ENCODE peak calls at places on chromosomes 4 and X, in five cellular contexts. One of them, this sample, is unnamed.

GRCh38 chr4:67393699-67394281 is 151.5 kb downstream of the CENPC start:
- DNase-seq in PC-3: peak; percentile 78
- DNase-seq in HepG2: peak; percentile 15
- DNase-seq in HCT116: peak; percentile 29
- DNase-seq in mammary epithelial cell: peak; percentile 1
- DNase-seq in this sample: no peak

GRCh38 chrX:153405426-153405825 is 4.3 kb upstream of the PNMA6E start:
- DNase-seq in PC-3: no peak
- DNase-seq in HepG2: no peak
- DNase-seq in HCT116: no peak
- DNase-seq in mammary epithelial cell: no peak
- DNase-seq in this sample: no peak

GRCh38 chr4:107531927-107532326 is 188.1 kb downstream of the PAPSS1 start:
- DNase-seq in PC-3: no peak
- DNase-seq in HepG2: no peak
- DNase-seq in HCT116: no peak
- DNase-seq in mammary epithelial cell: no peak
- DNase-seq in this sample: no peak

GRCh38 chrX:134453631-134454030 is 6.3 kb upstream of the HPRT1 start:
- DNase-seq in PC-3: no peak
- DNase-seq in HepG2: no peak
- DNase-seq in HCT116: no peak
- DNase-seq in mammary epithelial cell: no peak
- DNase-seq in this sample: no peak

GRCh38 chr4:180840142-180840541 is 1403.1 kb upstream of the TENM3 start:
- DNase-seq in PC-3: no peak
- DNase-seq in HepG2: no peak
- DNase-seq in HCT116: no peak
- DNase-seq in mammary epithelial cell: no peak
- DNase-seq in this sample: no peak

GRCh38 chrX:54182864-54183613 is at the start of gene FAM120C:
- DNase-seq in PC-3: peak; percentile 71
- DNase-seq in HepG2: peak; percentile 51
- DNase-seq in HCT116: peak; percentile 56
- DNase-seq in mammary epithelial cell: peak; percentile 62
- DNase-seq in this sample: no peak

GRCh38 chr4:74757136-74757535 is 37.2 kb downstream of the BTC start:
- DNase-seq in PC-3: no peak
- DNase-seq in HepG2: no peak
- DNase-seq in HCT116: no peak
- DNase-seq in mammary epithelial cell: no peak
- DNase-seq in this sample: no peak

GRCh38 chr4:20251796-20252655 is at the start of gene SLIT2:
- DNase-seq in PC-3: peak; percentile 82
- DNase-seq in HepG2: peak; percentile 47
- DNase-seq in HCT116: peak; percentile 24
- DNase-seq in mammary epithelial cell: peak; percentile 55
- DNase-seq in this sample: no peak

GRCh38 chrX:102712216-102712966 is at the start of gene GPRASP2:
- DNase-seq in PC-3: peak; percentile 46
- DNase-seq in HepG2: no peak
- DNase-seq in HCT116: no peak
- DNase-seq in mammary epithelial cell: peak; percentile 24
- DNase-seq in this sample: no peak

GRCh38 chr4:120517966-120518365 is 404.6 kb downstream of the PRDM5 start:
- DNase-seq in PC-3: peak; percentile 85
- DNase-seq in HepG2: peak; percentile 9
- DNase-seq in HCT116: peak; percentile 63
- DNase-seq in mammary epithelial cell: peak; percentile 3
- DNase-seq in this sample: no peak

GRCh38 chrX:69163936-69164741 is 1.1 kb downstream of the PJA1 start:
- DNase-seq in PC-3: no peak
- DNase-seq in HepG2: no peak
- DNase-seq in HCT116: no peak
- DNase-seq in mammary epithelial cell: no peak
- DNase-seq in this sample: no peak

GRCh38 chr4:70844180-70844579 is 4.5 kb upstream of the GRSF1 start:
- DNase-seq in PC-3: no peak
- DNase-seq in HepG2: no peak
- DNase-seq in HCT116: no peak
- DNase-seq in mammary epithelial cell: no peak
- DNase-seq in this sample: no peak

GRCh38 chr4:53744446-53745160 is 153.3 kb upstream of the LNX1 start:
- DNase-seq in PC-3: no peak
- DNase-seq in HepG2: peak; percentile 2
- DNase-seq in HCT116: no peak
- DNase-seq in mammary epithelial cell: no peak
- DNase-seq in this sample: no peak

GRCh38 chrX:110026099-110026844 is 23.4 kb downstream of the TMEM164 start:
- DNase-seq in PC-3: peak; percentile 62
- DNase-seq in HepG2: no peak
- DNase-seq in HCT116: no peak
- DNase-seq in mammary epithelial cell: peak; percentile 85
- DNase-seq in this sample: peak; percentile 44

GRCh38 chrX:45485682-45486081 is 285.0 kb upstream of the DIPK2B start:
- DNase-seq in PC-3: no peak
- DNase-seq in HepG2: no peak
- DNase-seq in HCT116: no peak
- DNase-seq in mammary epithelial cell: peak; percentile 26
- DNase-seq in this sample: no peak

GRCh38 chr4:2339458-2340271 is 77.8 kb upstream of the MXD4 start:
- DNase-seq in PC-3: no peak
- DNase-seq in HepG2: no peak
- DNase-seq in HCT116: no peak
- DNase-seq in mammary epithelial cell: no peak
- DNase-seq in this sample: no peak

GRCh38 chr4:12978310-12978709 is 505.8 kb downstream of the RAB28 start:
- DNase-seq in PC-3: no peak
- DNase-seq in HepG2: no peak
- DNase-seq in HCT116: no peak
- DNase-seq in mammary epithelial cell: no peak
- DNase-seq in this sample: no peak

GRCh38 chr4:30863031-30863430 is 142.9 kb downstream of the PCDH7 start:
- DNase-seq in PC-3: peak; percentile 22
- DNase-seq in HepG2: no peak
- DNase-seq in HCT116: no peak
- DNase-seq in mammary epithelial cell: peak; percentile 16
- DNase-seq in this sample: no peak

GRCh38 chrX:130793966-130794365 is 109.0 kb downstream of the ENOX2 start:
- DNase-seq in PC-3: peak; percentile 23
- DNase-seq in HepG2: no peak
- DNase-seq in HCT116: no peak
- DNase-seq in mammary epithelial cell: no peak
- DNase-seq in this sample: no peak

GRCh38 chr4:100075486-100076270 is 114.6 kb downstream of the DDIT4L start:
- DNase-seq in PC-3: no peak
- DNase-seq in HepG2: no peak
- DNase-seq in HCT116: no peak
- DNase-seq in mammary epithelial cell: peak; percentile 19
- DNase-seq in this sample: no peak

GRCh38 chr4:155629831-155630425 is 36.7 kb upstream of the GUCY1A1 start:
- DNase-seq in PC-3: no peak
- DNase-seq in HepG2: no peak
- DNase-seq in HCT116: no peak
- DNase-seq in mammary epithelial cell: no peak
- DNase-seq in this sample: no peak

GRCh38 chr4:152454398-152455011 is 81.4 kb downstream of the FBXW7 start:
- DNase-seq in PC-3: peak; percentile 53
- DNase-seq in HepG2: peak; percentile 21
- DNase-seq in HCT116: no peak
- DNase-seq in mammary epithelial cell: peak; percentile 24
- DNase-seq in this sample: no peak

GRCh38 chrX:133645977-133646750 is 230.9 kb upstream of the GPC4 start:
- DNase-seq in PC-3: no peak
- DNase-seq in HepG2: no peak
- DNase-seq in HCT116: no peak
- DNase-seq in mammary epithelial cell: peak; percentile 84
- DNase-seq in this sample: no peak

GRCh38 chrX:133923113-133923512 is 62.3 kb downstream of the GPC3 start:
- DNase-seq in PC-3: no peak
- DNase-seq in HepG2: no peak
- DNase-seq in HCT116: no peak
- DNase-seq in mammary epithelial cell: no peak
- DNase-seq in this sample: no peak

GRCh38 chr4:186132577-186133277 is 28.2 kb downstream of the FAM149A start:
- DNase-seq in PC-3: peak; percentile 34
- DNase-seq in HepG2: no peak
- DNase-seq in HCT116: peak; percentile 24
- DNase-seq in mammary epithelial cell: peak; percentile 20
- DNase-seq in this sample: no peak

GRCh38 chr4:185128272-185129119 is 14.6 kb upstream of the SLC25A4 start:
- DNase-seq in PC-3: no peak
- DNase-seq in HepG2: no peak
- DNase-seq in HCT116: no peak
- DNase-seq in mammary epithelial cell: peak; percentile 20
- DNase-seq in this sample: no peak

GRCh38 chr4:136484996-136485395 is 1047.3 kb downstream of the PCDH18 start:
- DNase-seq in PC-3: peak; percentile 2
- DNase-seq in HepG2: no peak
- DNase-seq in HCT116: no peak
- DNase-seq in mammary epithelial cell: no peak
- DNase-seq in this sample: no peak
- H3K27ac ChIP-seq in PC-3: no peak overlapping the region
- H3K27ac ChIP-seq in HepG2: no peak overlapping the region
- H3K27ac ChIP-seq in HCT116: no peak overlapping the region
- H3K27ac ChIP-seq in mammary epithelial cell: no peak overlapping the region
- H3K27ac ChIP-seq in this sample: no peak overlapping the region

GRCh38 chr4:4869380-4869723 is 9.9 kb downstream of the MSX1 start:
- DNase-seq in PC-3: no peak
- DNase-seq in HepG2: no peak
- DNase-seq in HCT116: no peak
- DNase-seq in mammary epithelial cell: no peak
- DNase-seq in this sample: no peak
- TF ChIP-seq EZH2 in PC-3: no peak
- TF ChIP-seq EZH2 in HepG2: no peak
- TF ChIP-seq EZH2 in HCT116: no peak
- TF ChIP-seq EZH2 in mammary epithelial cell: no peak
- TF ChIP-seq EZH2 in this sample: peak; percentile 36

GRCh38 chrX:13689519-13690211 is 737 bp downstream of the RAB9A start:
- DNase-seq in PC-3: peak; percentile 13
- DNase-seq in HepG2: no peak
- DNase-seq in HCT116: no peak
- DNase-seq in mammary epithelial cell: peak; percentile 36
- DNase-seq in this sample: no peak

GRCh38 chrX:13690836-13691235 is 1.9 kb downstream of the RAB9A start:
- DNase-seq in PC-3: peak; percentile 42
- DNase-seq in HepG2: no peak
- DNase-seq in HCT116: no peak
- DNase-seq in mammary epithelial cell: peak; percentile 31
- DNase-seq in this sample: no peak

GRCh38 chrX:13688384-13688771 is 550 bp upstream of the RAB9A start:
- DNase-seq in PC-3: peak; percentile 13
- DNase-seq in HepG2: no peak
- DNase-seq in HCT116: no peak
- DNase-seq in mammary epithelial cell: no peak
- DNase-seq in this sample: no peak

GRCh38 chrX:13687203-13687602 is 1.7 kb upstream of the RAB9A start:
- DNase-seq in PC-3: no peak
- DNase-seq in HepG2: no peak
- DNase-seq in HCT116: no peak
- DNase-seq in mammary epithelial cell: no peak
- DNase-seq in this sample: no peak

DNA sequence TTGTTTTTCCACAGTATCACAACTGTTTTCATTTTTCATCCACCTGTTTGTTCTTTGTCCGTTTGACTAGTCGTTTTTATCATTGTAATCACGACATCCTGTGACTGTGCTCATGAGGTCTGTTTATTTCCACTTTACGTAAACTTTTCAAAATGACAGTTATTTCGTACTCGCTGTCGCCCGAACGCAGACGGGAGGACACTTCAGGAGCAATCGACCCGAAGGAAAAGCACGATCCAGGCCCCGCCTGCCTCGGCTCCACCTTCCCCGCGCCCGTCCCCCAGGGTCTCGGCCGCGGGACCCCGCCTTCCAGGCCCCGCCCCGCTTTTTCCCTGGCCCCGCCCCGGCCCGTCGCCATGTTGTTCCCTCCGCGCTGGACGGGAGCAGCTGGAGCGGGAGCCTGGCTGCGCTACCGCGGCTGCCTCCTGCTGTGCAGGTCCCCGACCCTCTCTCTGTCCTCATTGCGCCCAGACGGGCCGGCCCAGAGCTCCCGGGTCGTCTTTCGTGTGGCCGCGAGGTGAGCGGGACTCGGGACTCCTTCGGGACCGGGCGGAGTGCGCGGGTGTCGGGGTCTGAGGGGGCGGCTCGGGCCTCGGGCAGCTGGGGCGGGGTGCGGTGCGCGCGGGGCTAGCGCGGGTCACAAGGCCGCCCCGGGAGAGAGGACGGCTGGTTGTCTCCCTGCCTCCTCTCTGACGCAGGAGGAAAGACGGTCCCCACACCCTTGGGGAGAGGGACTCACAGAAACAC is at the start of gene RAB9A:
- DNase-seq in PC-3: peak; percentile 76
- DNase-seq in HepG2: peak; percentile 33
- DNase-seq in HCT116: peak; percentile 38
- DNase-seq in mammary epithelial cell: peak; percentile 82
- DNase-seq in this sample: no peak
- H3K79me2 ChIP-seq in PC-3: peaks cover 50% of the 10 kb centered on the region
- H3K79me2 ChIP-seq in HepG2: peaks cover 41% of the 10 kb centered on the region
- H3K79me2 ChIP-seq in HCT116: peaks cover 46% of the 10 kb centered on the region
- H3K79me2 ChIP-seq in mammary epithelial cell: peaks cover 48% of the 10 kb centered on the region
- H3K79me2 ChIP-seq in this sample: peaks cover 23% of the 10 kb centered on the region

DNA sequence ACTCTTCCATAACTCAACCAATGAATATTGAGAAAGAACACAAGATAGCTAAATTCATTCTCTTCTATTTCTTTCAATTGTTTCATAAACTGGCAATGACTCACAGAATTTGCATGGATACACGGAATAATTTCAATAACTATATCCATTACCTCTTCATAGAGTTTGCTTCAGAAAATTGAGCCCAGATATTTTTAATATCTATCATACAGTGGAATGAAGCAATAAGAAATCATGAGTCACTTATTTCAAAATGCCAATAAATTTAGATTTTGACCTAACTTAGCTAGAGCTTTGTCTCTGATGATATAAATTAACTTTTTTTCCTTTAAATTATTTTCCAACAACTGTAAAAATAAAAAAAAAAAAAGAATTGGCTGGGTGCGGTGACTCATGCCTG is 22.2 kb upstream of the MANBA start:
- DNase-seq in PC-3: no peak
- DNase-seq in HepG2: no peak
- DNase-seq in HCT116: no peak
- DNase-seq in mammary epithelial cell: no peak
- DNase-seq in this sample: no peak
- H3K27ac ChIP-seq in PC-3: no peak overlapping the region
- H3K27ac ChIP-seq in HepG2: no peak overlapping the region
- H3K27ac ChIP-seq in HCT116: no peak overlapping the region
- H3K27ac ChIP-seq in mammary epithelial cell: no peak overlapping the region
- H3K27ac ChIP-seq in this sample: no peak overlapping the region